ENCODE peak calls at places on chromosomes 3 and 15, in seven cellular contexts. U, N, H, D, M, S and W are unnamed samples.

GRCh38 chr3:192915306-192915705 is 2.4 kb downstream of the MB21D2 start:
- DNase-seq in N (peak), U (no peak), S (no peak), D (no peak), M (no peak), H (peak), W (peak)

GRCh38 chr3:176570992-176571391 is 626.3 kb downstream of the TBL1XR1 start:
- DNase-seq in U (no peak), N (no peak), D (no peak), H (no peak), M (peak), S (no peak), W (no peak)

GRCh38 chr3:114471478-114471877 is 177.7 kb downstream of the TIGIT start:
- DNase-seq in H (no peak), U (no peak), D (no peak), M (no peak), S (no peak), N (no peak), W (no peak)

GRCh38 chr15:27059610-27060202 is 88.7 kb downstream of the GABRG3 start:
- DNase-seq in D (no peak), U (peak), N (peak), H (peak), M (peak), S (no peak), W (no peak)

GRCh38 chr3:138890555-138891187 is 55.9 kb upstream of the PIK3CB start:
- DNase-seq in H (no peak), U (no peak), D (no peak), N (no peak), M (no peak), S (no peak), W (no peak)

GRCh38 chr3:175187586-175187985 is 328.5 kb downstream of the NAALADL2 start:
- DNase-seq in U (no peak), H (no peak), M (no peak), D (no peak), S (peak), N (no peak), W (no peak)

GRCh38 chr3:174023445-174023844 is 625.9 kb downstream of the NLGN1 start:
- DNase-seq in D (no peak), M (no peak), U (no peak), N (no peak), H (no peak), S (no peak), W (no peak)

GRCh38 chr3:59251899-59252298 is 202.1 kb upstream of the CFAP20DC start:
- DNase-seq in N (no peak), U (no peak), H (peak), M (no peak), D (no peak), S (no peak), W (peak)

GRCh38 chr15:91852741-91853500 is 587 bp upstream of the SLCO3A1 start:
- DNase-seq in U (peak), N (peak), M (peak), H (peak), D (peak), S (peak), W (peak)

GRCh38 chr3:194205675-194206133 is 69.8 kb downstream of the HES1 start:
- DNase-seq in M (peak), S (no peak), D (no peak), U (no peak), H (no peak), N (no peak), W (no peak)

GRCh38 chr3:72996121-72996472 is 514 bp upstream of the PPP4R2 start:
- DNase-seq in H (no peak), N (no peak), U (no peak), D (peak), M (no peak), S (peak), W (no peak)

GRCh38 chr3:18046131-18046530 is 303.7 kb upstream of the TBC1D5 start:
- DNase-seq in S (no peak), M (no peak), U (no peak), H (no peak), D (no peak), N (no peak), W (no peak)

GRCh38 chr15:42037650-42038049 is 16.8 kb upstream of the PLA2G4E start:
- DNase-seq in M (peak), S (no peak), N (no peak), H (no peak), U (peak), D (no peak), W (no peak)

GRCh38 chr3:149393355-149394165 is 16.1 kb upstream of the TM4SF1 start:
- DNase-seq in N (peak), H (peak), S (peak), M (peak), D (peak), U (no peak), W (peak)

GRCh38 chr3:135000465-135000864 is 205.4 kb downstream of the EPHB1 start:
- DNase-seq in N (no peak), H (no peak), U (no peak), S (no peak), M (no peak), D (no peak), W (no peak)

GRCh38 chr3:169454060-169454317 is 209.5 kb downstream of the MECOM start:
- DNase-seq in D (no peak), M (no peak), U (no peak), N (no peak), H (no peak), S (no peak), W (no peak)

GRCh38 chr15:40696228-40696627 is 1.3 kb downstream of the RAD51 start:
- DNase-seq in H (no peak), N (no peak), M (no peak), U (no peak), S (no peak), D (no peak), W (no peak)

GRCh38 chr15:83310521-83311456 is 26.3 kb upstream of the BNC1 start:
- DNase-seq in N (peak), U (no peak), H (peak), D (no peak), S (no peak), M (no peak), W (peak)

GRCh38 chr3:151483961-151484360 is 23.1 kb upstream of the IGSF10 start:
- DNase-seq in N (no peak), M (no peak), S (no peak), U (no peak), D (no peak), H (no peak), W (no peak)

GRCh38 chr15:31083394-31083790 is 18.1 kb downstream of the TRPM1 start:
- DNase-seq in M (no peak), N (no peak), D (no peak), U (peak), S (no peak), H (no peak), W (no peak)

GRCh38 chr15:75109021-75109690 is 85.8 kb downstream of the PPCDC start:
- DNase-seq in U (no peak), N (no peak), H (no peak), M (no peak), D (no peak), S (no peak), W (no peak)

GRCh38 chr3:12345141-12345561 is 56.3 kb downstream of the PPARG start:
- DNase-seq in U (no peak), D (no peak), N (peak), H (peak), M (no peak), S (no peak), W (peak)

GRCh38 chr3:188010478-188010877 is 143.5 kb upstream of the LPP start:
- DNase-seq in M (no peak), S (no peak), U (no peak), N (no peak), H (no peak), D (no peak), W (no peak)

GRCh38 chr15:58870451-58870850 is 63.0 kb downstream of the SLTM start:
- DNase-seq in D (no peak), H (peak), S (no peak), M (no peak), U (no peak), N (peak), W (peak)
- H3K4me3 ChIP-seq in D (no peak), H (no peak), S (no peak), M (no peak), U (no peak), N (no peak), W (no peak)

DNA sequence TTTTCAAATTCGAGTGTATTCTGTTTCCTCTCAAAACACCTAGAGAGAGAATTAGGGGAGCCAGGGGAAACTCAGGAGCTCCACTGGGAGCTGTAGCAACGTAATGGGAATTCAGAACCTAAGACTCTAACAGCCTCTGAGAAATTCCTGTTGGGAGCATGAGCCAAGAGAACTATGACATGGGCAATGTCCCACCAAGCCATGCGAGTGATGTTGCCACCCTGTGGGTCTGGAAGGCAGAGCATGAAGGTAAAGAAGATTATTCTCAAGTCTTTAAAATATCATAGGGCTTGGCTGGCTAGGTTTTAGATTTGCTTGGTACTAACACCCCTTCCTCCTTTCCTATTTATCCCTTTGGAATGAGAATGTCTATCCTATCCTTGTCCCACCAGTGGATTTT is 392.6 kb upstream of the ADAMTS9 start:
- DNase-seq in S (no peak), U (no peak), H (no peak), M (peak), N (peak), D (no peak), W (no peak)
- TF ChIP-seq CTCF in S (no peak), U (peak), H (no peak), M (peak), N (no peak), D (no peak), W (no peak)

DNA sequence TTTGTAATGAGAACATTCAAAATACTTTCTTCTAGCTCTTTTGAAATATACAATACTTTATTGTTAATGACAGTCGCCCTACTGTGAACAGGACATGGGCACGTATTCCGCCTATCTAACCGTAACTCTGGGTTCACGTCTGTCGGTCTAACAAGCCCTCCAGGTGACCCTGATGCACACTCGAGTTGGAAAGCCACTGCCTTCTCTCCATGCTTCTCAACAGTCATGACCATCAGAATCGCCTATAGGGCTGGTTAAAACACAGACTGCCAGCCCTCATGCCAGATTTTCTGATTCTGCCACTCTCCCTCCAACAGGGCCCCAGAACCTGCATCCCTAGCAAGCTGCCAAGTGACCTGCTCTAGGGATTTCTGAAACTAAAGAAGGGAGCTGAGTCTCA is 140.2 kb downstream of the FOXP1 start:
- DNase-seq in U (no peak), D (no peak), S (no peak), M (no peak), N (no peak), H (no peak), W (no peak)
- H3K4me3 ChIP-seq in U (no peak), D (no peak), S (no peak), M (no peak), N (no peak), H (no peak), W (no peak)

GRCh38 chr3:97297032-97297431 is 467.5 kb upstream of the ARL6 start:
- DNase-seq in S (no peak), D (no peak), N (no peak), M (no peak), U (no peak), H (no peak), W (no peak)
- TF ChIP-seq CTCF in S (no peak), D (no peak), N (no peak), M (no peak), U (no peak), H (no peak), W (no peak)

DNA sequence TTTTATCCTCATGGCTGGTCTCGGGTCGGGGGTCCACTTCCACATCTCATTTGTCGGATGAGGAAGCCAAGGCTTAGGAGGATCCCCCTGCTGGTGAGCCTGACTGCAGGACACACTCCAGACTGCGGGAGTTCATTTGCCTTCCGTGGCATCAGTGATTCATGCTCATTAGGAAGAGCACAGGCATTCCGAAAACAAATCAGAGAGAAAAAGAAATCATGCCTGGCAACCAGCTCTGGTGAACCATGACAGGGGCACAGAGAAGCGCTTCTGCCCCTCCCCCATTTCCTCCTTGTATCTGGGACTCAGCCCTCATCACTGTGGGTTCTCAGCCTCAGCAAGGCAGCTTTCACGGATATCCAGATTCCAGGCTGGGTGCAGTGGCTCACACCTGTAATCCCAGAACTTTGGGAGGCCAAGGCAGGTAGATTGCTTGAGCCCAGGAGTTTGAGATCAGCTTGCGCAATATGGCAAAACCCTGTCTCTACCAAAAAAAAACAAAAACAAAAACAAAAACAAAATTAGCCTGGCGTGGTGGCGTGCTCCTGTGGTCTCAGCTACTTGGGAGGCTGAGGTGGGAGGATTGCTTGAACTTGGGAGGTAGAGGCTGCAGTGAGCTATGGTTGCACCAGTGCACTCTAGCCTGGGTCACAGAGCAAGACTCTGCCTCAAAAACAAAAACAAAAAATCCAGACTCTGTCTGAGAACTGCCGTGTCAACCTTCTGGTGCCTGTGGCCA is 28.4 kb downstream of the IRAK2 start:
- DNase-seq in M (peak), D (peak), U (no peak), S (no peak), H (peak), N (peak), W (peak)
- H3K4me3 ChIP-seq in M (no peak), D (no peak), U (no peak), S (no peak), H (no peak), N (no peak), W (no peak)

DNA sequence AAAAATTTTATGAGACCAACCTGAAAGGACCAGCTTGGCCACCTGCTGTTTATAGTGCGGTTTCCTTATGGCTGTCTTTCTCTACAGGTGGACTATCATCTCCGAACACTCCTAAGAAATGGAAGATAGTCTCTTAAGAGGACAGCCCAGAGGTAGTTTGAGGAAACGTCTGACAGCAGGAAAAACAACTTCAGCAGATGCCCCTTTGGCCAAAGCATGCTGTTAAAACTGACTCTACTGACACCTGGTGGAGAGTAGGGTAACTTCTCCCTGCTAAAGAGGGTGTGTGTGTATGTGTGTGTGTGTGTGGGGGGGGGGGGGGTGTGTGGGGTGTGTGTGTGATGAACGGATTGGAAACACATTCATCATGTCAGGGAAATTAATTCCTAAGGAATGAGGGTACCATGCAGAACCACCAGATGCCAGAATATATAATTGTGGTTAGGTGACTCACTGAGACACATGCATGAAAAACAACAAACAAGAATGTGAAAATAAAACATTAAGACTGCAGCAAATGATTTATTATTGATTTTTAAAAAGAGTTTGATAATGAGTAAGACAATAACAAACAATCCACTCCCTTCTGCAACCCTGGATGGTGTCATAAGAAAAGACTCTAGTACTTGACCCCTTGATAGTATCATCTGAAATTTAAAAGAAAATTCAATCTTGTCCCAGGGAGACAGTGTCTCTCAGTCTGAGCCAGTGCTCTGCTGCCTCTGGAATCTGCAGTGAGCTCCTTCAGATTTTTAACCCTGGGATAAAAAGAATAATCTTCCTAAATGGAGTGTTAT is 256.5 kb downstream of the THRB start:
- DNase-seq in U (peak), N (peak), S (no peak), M (peak), H (peak), D (peak), W (peak)
- TF ChIP-seq CTCF in U (peak), N (peak), S (peak), M (peak), H (peak), D (peak), W (peak)

GRCh38 chr15:70653426-70653825 is 109.9 kb downstream of the UACA start:
- DNase-seq in S (no peak), M (no peak), D (no peak), N (no peak), H (no peak), U (no peak), W (no peak)
- H3K4me3 ChIP-seq in S (no peak), M (no peak), D (no peak), N (no peak), H (no peak), U (no peak), W (no peak)

DNA sequence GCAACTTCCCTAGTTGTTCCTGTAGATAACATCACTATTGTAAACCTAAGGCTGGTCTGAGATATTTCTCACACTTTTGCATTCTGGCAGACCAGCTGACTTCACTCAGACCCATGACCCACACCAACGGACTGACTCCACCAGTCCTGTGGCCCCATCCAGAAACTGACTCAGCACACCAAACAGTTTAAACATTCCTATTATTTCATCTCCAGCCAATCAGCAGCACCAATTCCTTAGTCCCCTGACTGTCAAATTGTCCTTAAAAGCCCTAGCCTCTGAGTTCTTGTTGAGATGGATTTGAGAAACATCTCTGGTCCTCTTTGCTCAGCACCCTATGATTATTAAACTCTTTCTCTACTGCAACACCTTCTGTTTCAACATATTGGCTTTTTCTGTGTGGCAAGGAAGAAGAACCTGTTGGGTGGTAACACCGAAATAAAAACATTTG is 12.2 kb upstream of the IDH2 start:
- DNase-seq in M (no peak), H (no peak), S (no peak), N (no peak), D (no peak), U (no peak), W (peak)
- TF ChIP-seq CTCF in M (no peak), H (no peak), S (no peak), N (no peak), D (no peak), U (no peak), W (no peak)

GRCh38 chr3:44234674-44235268 is 6.9 kb upstream of the TOPAZ1 start:
- DNase-seq in S (no peak), H (no peak), M (no peak), D (no peak), U (no peak), N (no peak), W (no peak)

GRCh38 chr3:44236485-44236908 is 5.2 kb upstream of the TOPAZ1 start:
- DNase-seq in D (no peak), H (no peak), U (no peak), M (no peak), N (no peak), S (no peak), W (no peak)

GRCh38 chr3:44237665-44238064 is 4.0 kb upstream of the TOPAZ1 start:
- DNase-seq in N (no peak), M (no peak), S (no peak), H (no peak), D (no peak), U (no peak), W (no peak)

GRCh38 chr3:44237161-44237560 is 4.5 kb upstream of the TOPAZ1 start:
- DNase-seq in U (no peak), H (no peak), S (no peak), M (no peak), N (no peak), D (no peak), W (no peak)

DNA sequence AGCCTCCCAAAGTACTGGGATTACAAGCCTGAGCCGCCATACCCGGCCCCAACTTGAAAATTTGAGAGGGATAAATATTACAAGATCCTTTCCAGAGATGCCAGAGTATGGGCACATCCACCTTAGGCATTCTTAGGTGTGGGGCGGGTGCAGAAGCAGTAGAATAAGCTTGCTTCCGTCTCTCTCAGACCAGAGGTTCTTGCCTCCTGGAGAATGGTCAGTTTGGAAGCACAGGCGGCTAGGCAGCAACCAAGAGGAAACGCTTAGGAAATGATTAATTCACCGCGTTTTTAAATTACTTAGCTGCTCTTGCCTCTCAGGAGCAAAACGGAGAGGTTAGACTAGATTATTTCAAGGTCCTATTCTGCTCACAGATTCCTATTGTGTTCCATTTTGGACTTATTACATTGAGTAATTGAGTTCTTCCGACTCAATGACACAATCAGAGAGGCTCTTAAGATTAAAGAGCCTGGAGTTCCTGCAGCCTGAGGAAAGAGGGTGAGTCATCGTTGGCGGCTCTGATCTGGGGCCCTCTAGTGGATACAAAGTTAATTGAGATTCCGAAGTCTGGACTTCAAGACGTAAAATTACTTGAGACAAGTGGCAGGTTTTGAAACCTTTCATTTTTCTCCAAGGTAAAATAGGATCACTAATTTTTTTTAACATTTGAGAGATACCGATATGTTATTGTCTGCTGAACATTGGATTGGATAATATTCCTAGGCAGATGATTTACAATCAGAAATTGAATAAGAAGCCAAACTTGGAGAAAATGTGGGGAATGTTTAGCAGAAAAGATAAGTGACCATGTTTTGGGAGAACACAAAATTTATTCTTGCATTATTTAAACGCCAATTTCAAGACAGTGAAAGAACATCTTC is 5.8 kb upstream of the TOPAZ1 start:
- DNase-seq in U (peak), S (peak), N (peak), H (peak), D (peak), M (peak), W (peak)
- H3K4me3 ChIP-seq in U (no peak), S (no peak), N (no peak), H (no peak), D (no peak), M (no peak), W (no peak)

GRCh38 chr3:84077479-84077878 is 881.3 kb upstream of the CADM2 start:
- DNase-seq in H (no peak), M (peak), U (no peak), D (no peak), S (no peak), N (no peak), W (no peak)
- TF ChIP-seq CTCF in H (no peak), M (peak), U (no peak), D (no peak), S (no peak), N (no peak), W (no peak)